ENCODE peak calls at places on chromosomes 4 and X, in ten cellular contexts. One of them, this sample, is unnamed.

GRCh38 chr4:110202024-110202423 is 3.6 kb upstream of the ELOVL6 start:
- DNase-seq in GM10248: no peak
- DNase-seq in dorsolateral prefrontal cortex: no peak
- DNase-seq in fibroblast of pulmonary artery: no peak
- DNase-seq in bronchial epithelial cell: no peak
- DNase-seq in thoracic aorta: no peak
- DNase-seq in progenitor cell of endocrine pancreas: no peak
- DNase-seq in heart right ventricle: no peak
- DNase-seq in A549: no peak
- DNase-seq in OCI-LY7: no peak
- DNase-seq in this sample: no peak

GRCh38 chr4:32700838-32701237 is 1980.7 kb downstream of the PCDH7 start:
- DNase-seq in GM10248: no peak
- DNase-seq in dorsolateral prefrontal cortex: no peak
- DNase-seq in fibroblast of pulmonary artery: no peak
- DNase-seq in bronchial epithelial cell: no peak
- DNase-seq in thoracic aorta: no peak
- DNase-seq in progenitor cell of endocrine pancreas: no peak
- DNase-seq in heart right ventricle: no peak
- DNase-seq in A549: no peak
- DNase-seq in OCI-LY7: no peak
- DNase-seq in this sample: no peak

GRCh38 chr4:73019462-73020047 is 50.0 kb downstream of the COX18 start:
- DNase-seq in GM10248: peak
- DNase-seq in dorsolateral prefrontal cortex: no peak
- DNase-seq in fibroblast of pulmonary artery: peak
- DNase-seq in bronchial epithelial cell: peak
- DNase-seq in thoracic aorta: no peak
- DNase-seq in progenitor cell of endocrine pancreas: no peak
- DNase-seq in heart right ventricle: peak
- DNase-seq in A549: peak
- DNase-seq in OCI-LY7: peak
- DNase-seq in this sample: peak

GRCh38 chr4:6840062-6840976 is 57.8 kb downstream of the KIAA0232 start:
- DNase-seq in GM10248: no peak
- DNase-seq in dorsolateral prefrontal cortex: no peak
- DNase-seq in fibroblast of pulmonary artery: peak
- DNase-seq in bronchial epithelial cell: no peak
- DNase-seq in thoracic aorta: no peak
- DNase-seq in progenitor cell of endocrine pancreas: no peak
- DNase-seq in heart right ventricle: peak
- DNase-seq in A549: no peak
- DNase-seq in OCI-LY7: no peak
- DNase-seq in this sample: peak

GRCh38 chr4:9384126-9384525 is 21.2 kb downstream of the USP17L30 start:
- DNase-seq in GM10248: no peak
- DNase-seq in dorsolateral prefrontal cortex: no peak
- DNase-seq in fibroblast of pulmonary artery: no peak
- DNase-seq in bronchial epithelial cell: peak
- DNase-seq in thoracic aorta: no peak
- DNase-seq in progenitor cell of endocrine pancreas: no peak
- DNase-seq in heart right ventricle: no peak
- DNase-seq in A549: no peak
- DNase-seq in OCI-LY7: no peak
- DNase-seq in this sample: no peak

GRCh38 chr4:32789026-32789608 is 2068.9 kb downstream of the PCDH7 start:
- DNase-seq in GM10248: no peak
- DNase-seq in dorsolateral prefrontal cortex: no peak
- DNase-seq in fibroblast of pulmonary artery: peak
- DNase-seq in bronchial epithelial cell: peak
- DNase-seq in thoracic aorta: no peak
- DNase-seq in progenitor cell of endocrine pancreas: no peak
- DNase-seq in heart right ventricle: no peak
- DNase-seq in A549: no peak
- DNase-seq in OCI-LY7: no peak
- DNase-seq in this sample: peak

GRCh38 chr4:100875296-100876040 is 357.6 kb upstream of the EMCN start:
- DNase-seq in GM10248: no peak
- DNase-seq in dorsolateral prefrontal cortex: no peak
- DNase-seq in fibroblast of pulmonary artery: no peak
- DNase-seq in bronchial epithelial cell: no peak
- DNase-seq in thoracic aorta: no peak
- DNase-seq in progenitor cell of endocrine pancreas: no peak
- DNase-seq in heart right ventricle: no peak
- DNase-seq in A549: no peak
- DNase-seq in OCI-LY7: no peak
- DNase-seq in this sample: no peak

GRCh38 chr4:24604558-24605214 is 20.3 kb upstream of the DHX15 start:
- DNase-seq in GM10248: no peak
- DNase-seq in dorsolateral prefrontal cortex: no peak
- DNase-seq in fibroblast of pulmonary artery: no peak
- DNase-seq in bronchial epithelial cell: peak
- DNase-seq in thoracic aorta: no peak
- DNase-seq in progenitor cell of endocrine pancreas: no peak
- DNase-seq in heart right ventricle: no peak
- DNase-seq in A549: no peak
- DNase-seq in OCI-LY7: no peak
- DNase-seq in this sample: peak

GRCh38 chrX:42247241-42247640 is 323.9 kb upstream of the CASK start:
- DNase-seq in GM10248: no peak
- DNase-seq in dorsolateral prefrontal cortex: no peak
- DNase-seq in fibroblast of pulmonary artery: peak
- DNase-seq in bronchial epithelial cell: peak
- DNase-seq in thoracic aorta: no peak
- DNase-seq in progenitor cell of endocrine pancreas: no peak
- DNase-seq in heart right ventricle: no peak
- DNase-seq in A549: no peak
- DNase-seq in OCI-LY7: no peak
- DNase-seq in this sample: peak

GRCh38 chrX:39948564-39948963 is 149.2 kb downstream of the BCOR start:
- DNase-seq in GM10248: no peak
- DNase-seq in dorsolateral prefrontal cortex: no peak
- DNase-seq in fibroblast of pulmonary artery: no peak
- DNase-seq in bronchial epithelial cell: no peak
- DNase-seq in thoracic aorta: no peak
- DNase-seq in progenitor cell of endocrine pancreas: no peak
- DNase-seq in heart right ventricle: no peak
- DNase-seq in A549: no peak
- DNase-seq in OCI-LY7: no peak
- DNase-seq in this sample: no peak

DNA sequence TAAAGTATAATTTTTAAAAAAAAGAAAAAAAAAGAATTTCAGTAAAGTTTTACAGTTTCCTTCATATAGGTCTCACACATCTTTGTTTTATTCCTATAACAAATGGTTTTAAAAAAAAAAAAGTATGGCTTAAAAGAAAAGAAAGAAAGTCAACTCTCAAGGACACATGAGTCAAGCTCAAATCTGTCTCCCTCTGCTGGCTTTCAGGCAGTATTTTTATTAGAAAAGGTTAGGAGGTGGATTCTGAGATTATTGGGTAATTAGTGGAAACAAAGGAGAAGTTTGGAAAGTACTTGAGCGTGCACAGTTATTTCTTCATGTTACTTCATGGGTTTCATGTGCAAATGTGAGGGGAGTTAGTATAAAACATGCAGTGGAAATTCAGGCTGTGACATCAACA is 36.6 kb upstream of the BTC start:
- DNase-seq in GM10248: no peak
- DNase-seq in dorsolateral prefrontal cortex: no peak
- DNase-seq in fibroblast of pulmonary artery: peak
- DNase-seq in bronchial epithelial cell: no peak
- DNase-seq in thoracic aorta: no peak
- DNase-seq in progenitor cell of endocrine pancreas: no peak
- DNase-seq in heart right ventricle: no peak
- DNase-seq in A549: peak
- DNase-seq in OCI-LY7: no peak
- DNase-seq in this sample: peak
- TF ChIP-seq CTCF in GM10248: no peak
- TF ChIP-seq CTCF in dorsolateral prefrontal cortex: no peak
- TF ChIP-seq CTCF in fibroblast of pulmonary artery: peak
- TF ChIP-seq CTCF in bronchial epithelial cell: peak
- TF ChIP-seq CTCF in thoracic aorta: no peak
- TF ChIP-seq CTCF in progenitor cell of endocrine pancreas: peak
- TF ChIP-seq CTCF in heart right ventricle: no peak
- TF ChIP-seq CTCF in A549: no peak
- TF ChIP-seq CTCF in OCI-LY7: peak
- TF ChIP-seq CTCF in this sample: peak

GRCh38 chr4:80071643-80072606 is 1.1 kb downstream of the ANTXR2 start:
- DNase-seq in GM10248: peak
- DNase-seq in dorsolateral prefrontal cortex: no peak
- DNase-seq in fibroblast of pulmonary artery: peak
- DNase-seq in bronchial epithelial cell: no peak
- DNase-seq in thoracic aorta: peak
- DNase-seq in progenitor cell of endocrine pancreas: peak
- DNase-seq in heart right ventricle: peak
- DNase-seq in A549: peak
- DNase-seq in OCI-LY7: no peak
- DNase-seq in this sample: no peak
- TF ChIP-seq CTCF in GM10248: no peak
- TF ChIP-seq CTCF in dorsolateral prefrontal cortex: no peak
- TF ChIP-seq CTCF in fibroblast of pulmonary artery: no peak
- TF ChIP-seq CTCF in bronchial epithelial cell: no peak
- TF ChIP-seq CTCF in thoracic aorta: no peak
- TF ChIP-seq CTCF in progenitor cell of endocrine pancreas: no peak
- TF ChIP-seq CTCF in heart right ventricle: no peak
- TF ChIP-seq CTCF in A549: no peak
- TF ChIP-seq CTCF in OCI-LY7: no peak
- TF ChIP-seq CTCF in this sample: no peak

GRCh38 chr4:40628888-40629287 is 776 bp downstream of the RBM47 start:
- DNase-seq in GM10248: no peak
- DNase-seq in dorsolateral prefrontal cortex: no peak
- DNase-seq in fibroblast of pulmonary artery: no peak
- DNase-seq in bronchial epithelial cell: peak
- DNase-seq in thoracic aorta: no peak
- DNase-seq in progenitor cell of endocrine pancreas: no peak
- DNase-seq in heart right ventricle: no peak
- DNase-seq in A549: no peak
- DNase-seq in OCI-LY7: no peak
- DNase-seq in this sample: no peak

GRCh38 chr4:40630335-40631021 is 814 bp upstream of the RBM47 start:
- DNase-seq in GM10248: peak
- DNase-seq in dorsolateral prefrontal cortex: peak
- DNase-seq in fibroblast of pulmonary artery: no peak
- DNase-seq in bronchial epithelial cell: peak
- DNase-seq in thoracic aorta: no peak
- DNase-seq in progenitor cell of endocrine pancreas: peak
- DNase-seq in heart right ventricle: peak
- DNase-seq in A549: peak
- DNase-seq in OCI-LY7: peak
- DNase-seq in this sample: no peak

GRCh38 chr4:40627540-40627939 is 2.1 kb downstream of the RBM47 start:
- DNase-seq in GM10248: no peak
- DNase-seq in dorsolateral prefrontal cortex: no peak
- DNase-seq in fibroblast of pulmonary artery: no peak
- DNase-seq in bronchial epithelial cell: peak
- DNase-seq in thoracic aorta: no peak
- DNase-seq in progenitor cell of endocrine pancreas: no peak
- DNase-seq in heart right ventricle: no peak
- DNase-seq in A549: no peak
- DNase-seq in OCI-LY7: no peak
- DNase-seq in this sample: no peak

GRCh38 chr4:40626183-40626990 is 3.3 kb downstream of the RBM47 start:
- DNase-seq in GM10248: no peak
- DNase-seq in dorsolateral prefrontal cortex: no peak
- DNase-seq in fibroblast of pulmonary artery: peak
- DNase-seq in bronchial epithelial cell: peak
- DNase-seq in thoracic aorta: no peak
- DNase-seq in progenitor cell of endocrine pancreas: no peak
- DNase-seq in heart right ventricle: no peak
- DNase-seq in A549: no peak
- DNase-seq in OCI-LY7: no peak
- DNase-seq in this sample: peak

DNA sequence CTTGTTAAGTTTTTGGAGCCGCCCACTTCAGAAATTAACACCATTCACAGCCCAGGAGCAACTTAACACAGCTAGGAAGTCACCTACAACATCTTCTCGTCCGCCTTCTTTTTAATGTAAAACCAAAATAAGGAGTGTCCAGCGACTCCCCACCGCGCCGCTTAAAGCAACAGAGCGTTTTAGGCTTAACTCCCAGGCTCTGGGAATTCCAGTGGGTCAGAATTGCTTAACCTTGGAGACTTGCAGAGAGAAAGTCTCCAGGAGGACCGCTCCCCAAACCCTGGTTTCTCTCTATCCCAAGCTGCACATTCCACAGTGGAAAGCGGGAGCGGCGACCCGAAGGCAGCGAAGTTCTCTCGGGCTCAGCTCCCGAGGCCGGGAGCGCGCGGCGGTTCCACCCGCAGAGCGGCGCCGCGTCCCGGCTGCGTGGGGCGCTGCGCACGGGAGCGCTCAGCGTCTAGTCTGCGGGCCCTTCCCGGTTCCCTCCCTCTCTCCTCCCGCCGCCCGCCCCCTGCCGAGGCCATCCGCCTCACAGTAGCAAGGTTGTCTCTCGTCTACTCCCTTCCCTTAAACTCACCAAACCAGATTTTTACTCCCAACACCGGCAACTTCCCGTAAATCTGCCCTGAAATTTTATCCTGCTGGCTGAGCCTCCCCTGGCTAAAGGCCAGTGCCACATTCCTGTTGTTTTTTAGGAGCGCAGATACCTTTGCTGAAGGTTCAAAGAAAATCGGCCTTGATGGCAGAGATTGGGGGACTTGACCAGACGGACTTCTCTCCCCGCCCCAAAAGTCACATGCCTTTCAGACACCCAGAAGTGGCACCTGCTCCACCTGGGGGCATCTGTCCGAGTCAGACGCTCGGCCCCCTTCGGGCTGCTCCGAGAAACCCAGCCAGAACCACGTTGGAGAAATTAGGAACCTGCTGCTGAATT is at the start of gene RBM47:
- DNase-seq in GM10248: peak
- DNase-seq in dorsolateral prefrontal cortex: no peak
- DNase-seq in fibroblast of pulmonary artery: peak
- DNase-seq in bronchial epithelial cell: peak
- DNase-seq in thoracic aorta: no peak
- DNase-seq in progenitor cell of endocrine pancreas: peak
- DNase-seq in heart right ventricle: peak
- DNase-seq in A549: peak
- DNase-seq in OCI-LY7: peak
- DNase-seq in this sample: peak
- TF ChIP-seq CTCF in GM10248: peak
- TF ChIP-seq CTCF in dorsolateral prefrontal cortex: no peak
- TF ChIP-seq CTCF in fibroblast of pulmonary artery: no peak
- TF ChIP-seq CTCF in bronchial epithelial cell: peak
- TF ChIP-seq CTCF in thoracic aorta: no peak
- TF ChIP-seq CTCF in progenitor cell of endocrine pancreas: peak
- TF ChIP-seq CTCF in heart right ventricle: no peak
- TF ChIP-seq CTCF in A549: peak
- TF ChIP-seq CTCF in OCI-LY7: peak
- TF ChIP-seq CTCF in this sample: peak

DNA sequence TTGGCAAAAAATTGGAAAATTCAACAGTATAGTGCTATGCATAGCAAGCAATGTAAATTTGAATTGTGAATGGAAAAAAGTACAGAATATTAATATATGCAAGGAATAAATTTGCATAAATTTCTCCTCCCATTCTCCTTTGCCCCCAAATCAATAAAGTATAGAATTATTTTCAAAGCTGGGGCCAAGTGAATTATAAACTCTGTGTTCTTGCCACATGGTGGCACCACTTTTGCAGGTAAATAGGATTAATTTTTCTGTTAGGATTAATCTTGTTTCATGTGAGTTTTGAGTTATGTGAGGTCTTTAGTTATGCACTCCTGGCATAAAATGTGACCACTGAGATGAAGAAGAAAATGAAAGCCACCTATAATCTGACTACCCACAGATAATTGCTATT is 19.9 kb downstream of the COPS4 start:
- DNase-seq in GM10248: peak
- DNase-seq in dorsolateral prefrontal cortex: no peak
- DNase-seq in fibroblast of pulmonary artery: peak
- DNase-seq in bronchial epithelial cell: peak
- DNase-seq in thoracic aorta: no peak
- DNase-seq in progenitor cell of endocrine pancreas: no peak
- DNase-seq in heart right ventricle: no peak
- DNase-seq in A549: peak
- DNase-seq in OCI-LY7: peak
- DNase-seq in this sample: peak
- TF ChIP-seq CTCF in GM10248: peak
- TF ChIP-seq CTCF in dorsolateral prefrontal cortex: peak
- TF ChIP-seq CTCF in fibroblast of pulmonary artery: peak
- TF ChIP-seq CTCF in bronchial epithelial cell: no peak
- TF ChIP-seq CTCF in thoracic aorta: no peak
- TF ChIP-seq CTCF in progenitor cell of endocrine pancreas: peak
- TF ChIP-seq CTCF in heart right ventricle: no peak
- TF ChIP-seq CTCF in A549: peak
- TF ChIP-seq CTCF in OCI-LY7: peak
- TF ChIP-seq CTCF in this sample: peak

This sample was measured in choroid plexus epithelial cell.